ENCODE peak calls at places on chromosomes 13 and 19, in ten cellular contexts. F, A, L, I, P, Y, J, O, M and T are unnamed samples.

GRCh38 chr13:100721885-100722512 is 47.4 kb upstream of the TMTC4 start:
- DNase-seq in F (peak; percentile 39), A (peak; percentile 57), L (no peak), I (peak; percentile 73), P (peak; percentile 28), Y (peak; percentile 62), J (peak; percentile 50), O (no peak), M (peak; percentile 7), T (no peak)

GRCh38 chr13:52851153-52851962 is 2.9 kb upstream of the PCDH8 start:
- DNase-seq in F (no peak), A (peak; percentile 20), L (no peak), I (peak; percentile 38), P (no peak), Y (peak; percentile 69), J (peak; percentile 6), O (peak; percentile 23), M (no peak), T (no peak)

GRCh38 chr19:18814063-18814462 is 17.7 kb upstream of the UPF1 start:
- DNase-seq in F (no peak), A (no peak), L (no peak), I (no peak), P (no peak), Y (no peak), J (no peak), O (no peak), M (no peak), T (no peak)

GRCh38 chr19:50669319-50670101 is 20.3 kb downstream of the C19orf81 start:
- DNase-seq in F (no peak), A (no peak), L (no peak), I (peak; percentile 32), P (peak; percentile 26), Y (peak; percentile 59), J (peak; percentile 6), O (no peak), M (no peak), T (no peak)

GRCh38 chr13:112346173-112346898 is 29.8 kb upstream of the SPACA7 start:
- DNase-seq in F (no peak), A (no peak), L (peak; percentile 74), I (no peak), P (no peak), Y (no peak), J (no peak), O (no peak), M (no peak), T (no peak)

GRCh38 chr19:38265213-38265861 is 964 bp downstream of the SPINT2 start:
- DNase-seq in F (no peak), A (peak; percentile 66), L (no peak), I (peak; percentile 65), P (no peak), Y (no peak), J (no peak), O (no peak), M (no peak), T (no peak)

GRCh38 chr19:4749870-4750269 is 26.2 kb upstream of the DPP9 start:
- DNase-seq in F (no peak), A (no peak), L (no peak), I (no peak), P (no peak), Y (no peak), J (no peak), O (no peak), M (no peak), T (no peak)

GRCh38 chr13:25846227-25846984 is 205.4 kb downstream of the SHISA2 start:
- DNase-seq in F (no peak), A (peak; percentile 50), L (no peak), I (no peak), P (no peak), Y (no peak), J (no peak), O (no peak), M (no peak), T (no peak)

GRCh38 chr13:112835796-112836195 is 133.2 kb upstream of the MCF2L start:
- DNase-seq in F (no peak), A (no peak), L (no peak), I (no peak), P (no peak), Y (no peak), J (no peak), O (no peak), M (no peak), T (no peak)

GRCh38 chr13:111183959-111184684 is 69.0 kb downstream of the ARHGEF7 start:
- DNase-seq in F (no peak), A (no peak), L (no peak), I (no peak), P (no peak), Y (no peak), J (no peak), O (no peak), M (no peak), T (no peak)

GRCh38 chr19:40530091-40530901 is 46.4 kb upstream of the SHKBP1 start:
- DNase-seq in F (no peak), A (no peak), L (no peak), I (peak; percentile 23), P (no peak), Y (peak; percentile 45), J (no peak), O (peak; percentile 32), M (no peak), T (no peak)

GRCh38 chr13:100860866-100861265 is 186.3 kb upstream of the TMTC4 start:
- DNase-seq in F (no peak), A (no peak), L (no peak), I (no peak), P (no peak), Y (no peak), J (no peak), O (no peak), M (no peak), T (no peak)

GRCh38 chr19:6014551-6015135 is 36.7 kb upstream of the RANBP3 start:
- DNase-seq in F (no peak), A (no peak), L (no peak), I (no peak), P (no peak), Y (no peak), J (no peak), O (no peak), M (no peak), T (no peak)

GRCh38 chr13:73720216-73720840 is 413.9 kb downstream of the KLF12 start:
- DNase-seq in F (no peak), A (peak; percentile 74), L (no peak), I (no peak), P (no peak), Y (no peak), J (no peak), O (no peak), M (peak; percentile 35), T (no peak)

GRCh38 chr13:73718248-73718647 is 416.0 kb downstream of the KLF12 start:
- DNase-seq in F (no peak), A (no peak), L (no peak), I (no peak), P (no peak), Y (no peak), J (no peak), O (no peak), M (no peak), T (no peak)

GRCh38 chr13:73721571-73721970 is 412.6 kb downstream of the KLF12 start:
- DNase-seq in F (no peak), A (no peak), L (no peak), I (no peak), P (no peak), Y (no peak), J (no peak), O (no peak), M (no peak), T (no peak)

GRCh38 chr13:73717632-73718031 is 416.6 kb downstream of the KLF12 start:
- DNase-seq in F (no peak), A (peak; percentile 56), L (no peak), I (no peak), P (no peak), Y (no peak), J (peak; percentile 64), O (no peak), M (peak; percentile 78), T (no peak)

GRCh38 chr13:73722120-73722519 is 412.1 kb downstream of the KLF12 start:
- DNase-seq in F (peak; percentile 8), A (peak; percentile 92), L (no peak), I (no peak), P (no peak), Y (peak; percentile 26), J (peak; percentile 61), O (no peak), M (peak; percentile 82), T (no peak)
- TF ChIP-seq CTCF in F (peak; percentile 58), A (peak; percentile 59), L (peak; percentile 41), I (no peak), P (peak; percentile 23), Y (peak; percentile 9), J (peak; percentile 52), O (peak; percentile 21), M (peak; percentile 47), T (peak; percentile 49)

DNA sequence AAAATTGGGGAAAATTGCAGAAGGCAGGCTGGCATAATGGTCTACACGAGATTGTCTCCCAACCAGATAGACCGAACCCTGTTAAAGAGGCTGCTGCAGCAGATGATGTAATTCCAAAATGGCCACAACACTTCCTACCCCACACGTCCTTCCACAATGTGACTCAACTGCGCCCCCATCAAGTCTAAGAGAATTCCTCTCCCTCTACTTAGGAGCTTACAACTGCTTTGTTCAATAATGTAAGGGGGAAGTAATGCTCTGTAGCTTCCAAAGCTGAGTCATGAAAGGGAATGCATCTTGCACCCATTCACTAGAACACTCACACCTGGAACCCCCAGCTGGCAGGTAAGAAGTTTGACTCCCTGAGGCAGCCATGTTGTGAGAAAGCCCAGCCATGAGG is 117.8 kb upstream of the IRS2 start:
- DNase-seq in F (no peak), A (peak; percentile 10), L (no peak), I (no peak), P (no peak), Y (no peak), J (no peak), O (no peak), M (no peak), T (no peak)
- TF ChIP-seq CTCF in F (no peak), A (no peak), L (no peak), I (no peak), P (no peak), Y (no peak), J (no peak), O (no peak), M (no peak), T (no peak)

GRCh38 chr19:13007292-13008045 is 12.2 kb downstream of the NFIX start:
- DNase-seq in F (no peak), A (peak; percentile 58), L (no peak), I (peak; percentile 69), P (no peak), Y (no peak), J (no peak), O (peak; percentile 72), M (no peak), T (no peak)
- TF ChIP-seq CTCF in F (peak; percentile 11), A (no peak), L (no peak), I (no peak), P (no peak), Y (no peak), J (peak; percentile 9), O (no peak), M (no peak), T (no peak)

DNA sequence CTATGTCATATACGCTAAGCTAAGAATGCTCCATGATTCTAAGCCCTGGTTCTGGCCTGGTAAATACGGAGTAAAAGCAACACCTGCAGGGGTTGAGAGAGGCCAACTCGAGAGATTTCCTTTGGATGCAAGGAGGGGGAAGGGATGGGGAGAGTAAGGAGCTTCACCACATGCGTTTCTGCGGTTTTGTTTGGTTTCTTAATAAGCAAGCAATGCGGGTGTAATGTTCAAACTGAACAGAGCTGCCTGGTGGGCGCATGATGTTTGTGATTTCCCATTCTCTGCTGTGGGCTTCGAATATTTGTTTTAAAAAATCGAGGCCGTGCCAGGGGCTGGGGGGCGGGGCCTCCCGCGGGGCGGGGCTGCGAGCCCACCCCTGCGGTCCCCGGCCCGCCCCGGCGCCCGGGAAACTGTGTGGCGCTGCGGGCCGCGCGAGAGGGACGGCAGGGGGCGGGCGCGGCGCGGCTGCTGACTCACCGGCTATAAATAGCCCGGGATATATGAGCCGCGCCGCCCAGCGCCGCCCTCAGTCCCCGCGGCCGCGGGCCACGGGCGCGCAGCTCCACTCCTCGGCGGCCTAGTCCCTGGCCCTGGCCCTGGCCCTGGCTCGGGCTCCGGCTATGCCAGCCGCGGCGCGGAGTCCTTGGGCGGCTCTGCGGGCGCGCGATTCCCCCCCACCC is 5.1 kb downstream of the BBC3 start:
- DNase-seq in F (peak; percentile 59), A (peak; percentile 82), L (peak; percentile 92), I (peak; percentile 90), P (peak; percentile 80), Y (peak; percentile 94), J (peak; percentile 89), O (peak; percentile 91), M (peak; percentile 71), T (peak; percentile 97)
- TF ChIP-seq CTCF in F (no peak), A (no peak), L (peak; percentile 63), I (peak; percentile 49), P (peak; percentile 51), Y (peak; percentile 34), J (peak; percentile 3), O (peak; percentile 50), M (no peak), T (peak; percentile 54)